ENCODE peak calls at places on chromosome 18, in five cellular contexts. M is SK-N-SH, N is HepG2, F is GM12878, R is K562. O is an unnamed sample.

GRCh38 chr18:44123743-44124142 is 556.9 kb upstream of the SETBP1 start:
- DNase-seq in N (no peak), M (no peak), R (no peak), F (no peak), O (no peak)

GRCh38 chr18:79548077-79548450 is 131.5 kb upstream of the CTDP1 start:
- DNase-seq in M (no peak), F (no peak), N (no peak), R (no peak), O (no peak)

GRCh38 chr18:78875268-78875997 is 104.2 kb upstream of the SALL3 start:
- DNase-seq in N (peak; percentile 8), M (peak; percentile 38), F (no peak), R (peak; percentile 36), O (peak; percentile 48)

GRCh38 chr18:75248426-75249191 is 38.0 kb downstream of the TSHZ1 start:
- DNase-seq in M (no peak), N (no peak), F (no peak), R (no peak), O (no peak)

GRCh38 chr18:21911551-21911950 is 171.0 kb downstream of the MIB1 start:
- DNase-seq in R (no peak), N (no peak), F (no peak), M (no peak), O (no peak)

GRCh38 chr18:6781846-6782245 is 52.3 kb downstream of the ARHGAP28 start:
- DNase-seq in N (no peak), R (no peak), F (no peak), M (peak; percentile 64), O (no peak)

GRCh38 chr18:60978338-60978737 is 354.9 kb upstream of the CDH20 start:
- DNase-seq in R (no peak), N (no peak), M (no peak), F (no peak), O (no peak)

GRCh38 chr18:58942486-58942885 is 77.8 kb downstream of the ZNF532 start:
- DNase-seq in N (no peak), F (no peak), R (no peak), M (no peak), O (no peak)

GRCh38 chr18:67104700-67105284 is 411.7 kb downstream of the DSEL start:
- DNase-seq in F (no peak), N (peak; percentile 55), M (peak; percentile 24), R (no peak), O (peak; percentile 68)

GRCh38 chr18:63591725-63592124 is 4.6 kb downstream of the SERPINB13 start:
- DNase-seq in N (no peak), F (no peak), R (no peak), M (no peak), O (no peak)

GRCh38 chr18:49094979-49095632 is 144.3 kb upstream of the SMAD7 start:
- DNase-seq in M (no peak), R (no peak), N (no peak), F (no peak), O (peak; percentile 30)

GRCh38 chr18:69757733-69758132 is 189.9 kb downstream of the CD226 start:
- DNase-seq in N (no peak), F (no peak), R (no peak), M (no peak), O (no peak)

GRCh38 chr18:9666548-9666947 is 41.6 kb upstream of the RAB31 start:
- DNase-seq in R (no peak), M (no peak), N (no peak), F (no peak), O (no peak)

DNA sequence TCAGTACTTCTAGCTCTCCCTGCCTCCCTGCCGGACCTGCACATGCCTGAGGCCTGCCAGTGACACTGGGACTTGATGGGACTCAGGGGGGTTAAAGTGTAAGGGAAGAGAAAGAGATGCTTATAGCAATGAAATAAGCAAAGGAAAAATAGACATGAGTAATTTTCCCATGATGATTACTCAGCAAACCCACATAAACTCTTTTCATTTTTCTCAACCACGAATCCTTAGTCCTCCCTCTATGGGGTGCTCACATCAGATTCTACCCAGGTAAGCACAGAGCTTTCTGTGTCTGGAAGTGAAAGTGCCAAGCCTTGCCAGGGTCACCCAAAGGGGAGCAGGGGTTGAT is 44.8 kb upstream of the ANKRD62 start:
- DNase-seq in N (no peak), R (no peak), F (no peak), M (no peak), O (no peak)
- TF ChIP-seq REST in N (no peak), R (no peak), F (no peak), M (no peak), O (no peak)

DNA sequence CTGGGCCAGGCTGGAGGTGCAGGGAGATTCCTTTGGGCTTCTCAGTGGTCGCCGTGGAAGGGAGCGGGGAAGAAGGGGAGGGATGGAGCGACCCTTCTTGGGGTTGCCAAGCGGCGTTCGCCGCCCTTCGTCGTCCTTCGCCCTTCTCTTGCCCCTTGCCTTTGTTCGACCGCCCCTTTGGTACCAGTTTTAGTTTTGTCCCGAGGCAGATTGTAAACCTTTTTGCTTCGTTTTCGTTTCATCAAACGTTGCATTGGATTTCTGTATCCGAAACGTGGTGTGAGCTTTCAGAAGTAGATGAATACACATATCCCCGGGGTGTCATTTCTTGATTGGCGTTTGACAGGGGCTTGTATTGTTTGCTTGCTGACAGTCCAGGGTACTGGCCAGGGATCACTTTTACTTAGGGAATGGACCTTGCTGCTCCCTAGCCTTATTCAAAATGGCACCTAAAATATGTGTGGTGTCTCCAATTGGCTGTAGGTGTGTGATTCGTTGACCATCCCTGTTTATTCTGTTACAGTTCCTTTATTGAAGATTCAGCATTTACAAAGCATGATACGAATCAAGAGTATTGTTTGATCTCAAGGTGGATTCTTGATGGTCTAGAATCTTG is 788 bp downstream of the USP14 start:
- DNase-seq in M (peak; percentile 26), F (no peak), R (no peak), N (peak; percentile 33), O (no peak)
- TF ChIP-seq GABPA in M (no peak), F (no peak), R (no peak), N (no peak), O (no peak)

DNA sequence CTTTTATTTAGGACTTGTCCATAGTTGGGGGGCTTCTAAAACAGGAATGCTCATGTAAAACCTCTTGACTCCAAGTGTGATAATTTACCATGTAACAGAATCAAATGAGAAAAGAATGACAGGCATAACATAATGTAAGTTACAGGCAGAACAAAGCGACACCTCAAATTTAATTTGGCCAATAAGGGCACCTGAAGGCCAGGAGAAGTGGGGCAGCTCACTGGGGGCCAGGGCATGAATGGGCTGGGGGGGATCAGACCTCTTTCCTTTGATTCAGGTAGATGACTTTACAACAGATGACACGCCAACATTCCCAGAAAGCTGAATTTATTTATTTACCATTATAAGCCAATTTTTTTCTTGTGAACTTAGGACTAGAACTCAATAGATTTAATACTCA is 14.5 kb downstream of the MOCOS start:
- DNase-seq in R (no peak), F (no peak), M (no peak), N (no peak), O (no peak)
- TF ChIP-seq REST in R (no peak), F (no peak), M (no peak), N (no peak), O (no peak)

DNA sequence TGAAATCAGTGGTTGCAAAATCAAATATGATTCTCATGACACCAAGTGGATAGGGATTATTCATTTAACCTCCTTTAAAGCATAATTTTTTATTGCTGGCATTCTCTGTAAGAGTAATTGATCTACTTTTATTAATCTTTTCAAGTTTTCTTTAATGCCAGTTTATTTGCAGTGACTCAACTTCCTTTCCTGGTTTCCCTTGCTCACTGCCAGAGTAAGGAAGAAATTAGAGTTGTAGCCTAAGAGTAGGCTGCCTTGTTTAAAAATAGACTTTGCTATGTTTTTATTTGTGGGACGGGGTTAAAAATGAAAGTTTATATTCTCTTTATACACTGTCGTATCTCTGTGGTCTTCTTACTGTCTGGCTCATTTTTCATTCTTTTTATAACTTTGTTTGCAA is 148.6 kb downstream of the WDR7 start:
- DNase-seq in R (no peak), M (no peak), N (no peak), F (no peak), O (no peak)
- TF ChIP-seq GABPA in R (no peak), M (no peak), N (no peak), F (no peak), O (no peak)

GRCh38 chr18:2143666-2144065 is 427.6 kb downstream of the METTL4 start:
- DNase-seq in M (no peak), F (no peak), N (no peak), R (no peak), O (no peak)
- TF ChIP-seq REST in M (no peak), F (no peak), N (no peak), R (no peak), O (no peak)

O was measured in HL-60.